ENCODE peak calls at places on chromosome 4, in five cellular contexts. F is colonic mucosa; D is CD8-positive, alpha-beta T cell; J is Peyer's patch; T is stomach. C is an unnamed sample.

GRCh38 chr4:119191505-119191904 is 21.0 kb upstream of the USP53 start:
- DNase-seq in T (no peak), D (no peak), F (no peak), J (no peak), C (no peak)

GRCh38 chr4:54066088-54066415 is 1.6 kb upstream of the CHIC2 start:
- DNase-seq in T (no peak), F (no peak), D (no peak), J (no peak), C (no peak)

GRCh38 chr4:85769009-85769408 is 294.1 kb downstream of the ARHGAP24 start:
- DNase-seq in J (no peak), F (no peak), D (no peak), T (no peak), C (no peak)

GRCh38 chr4:174460684-174461083 is 61.6 kb downstream of the HPGD start:
- DNase-seq in J (no peak), F (no peak), D (no peak), T (no peak), C (no peak)

GRCh38 chr4:133102612-133103409 is 46.3 kb upstream of the PCDH10 start:
- DNase-seq in T (no peak), F (no peak), J (no peak), D (no peak), C (no peak)

GRCh38 chr4:165994706-165995105 is 121.7 kb downstream of the TLL1 start:
- DNase-seq in T (no peak), J (no peak), F (no peak), D (no peak), C (no peak)

GRCh38 chr4:10730019-10730418 is 45.5 kb upstream of the CLNK start:
- DNase-seq in J (no peak), D (no peak), F (no peak), T (no peak), C (no peak)

GRCh38 chr4:82785248-82786003 is 13.2 kb downstream of the SCD5 start:
- DNase-seq in T (no peak), D (no peak), J (no peak), F (no peak), C (peak)

GRCh38 chr4:128455076-128455345 is 167.4 kb upstream of the PGRMC2 start:
- DNase-seq in T (no peak), J (no peak), F (no peak), D (no peak), C (no peak)

GRCh38 chr4:17545374-17546140 is 30.6 kb downstream of the CLRN2 start:
- DNase-seq in J (no peak), D (no peak), F (no peak), T (no peak), C (no peak)

GRCh38 chr4:137558951-137559350 is 26.7 kb upstream of the PCDH18 start:
- DNase-seq in F (no peak), D (no peak), T (no peak), J (no peak), C (peak)

GRCh38 chr4:168667936-168668335 is 171.1 kb downstream of the PALLD start:
- DNase-seq in D (no peak), T (no peak), J (no peak), F (no peak), C (no peak)

GRCh38 chr4:33649015-33649414 is 2595.3 kb downstream of the ARAP2 start:
- DNase-seq in D (no peak), J (no peak), T (no peak), F (no peak), C (peak)

GRCh38 chr4:163063891-163064290 is 102.8 kb downstream of the NAF1 start:
- DNase-seq in T (no peak), F (no peak), J (no peak), D (no peak), C (no peak)

GRCh38 chr4:135239964-135240363 is 1038.4 kb upstream of the PABPC4L start:
- DNase-seq in F (no peak), T (no peak), J (no peak), D (no peak), C (no peak)

GRCh38 chr4:3871181-3871852 is 105.1 kb downstream of the ADRA2C start:
- DNase-seq in D (peak), F (no peak), T (no peak), J (peak), C (no peak)

GRCh38 chr4:173448103-173448502 is 49.2 kb upstream of the SCRG1 start:
- DNase-seq in F (no peak), J (no peak), D (no peak), T (no peak), C (peak)

GRCh38 chr4:142088906-142089305 is 452.5 kb downstream of the IL15 start:
- DNase-seq in T (no peak), J (no peak), D (no peak), F (no peak), C (peak)

GRCh38 chr4:47686294-47686872 is 151.5 kb downstream of the CORIN start:
- DNase-seq in T (peak), J (peak), F (peak), D (peak), C (no peak)

GRCh38 chr4:83613994-83614393 is 78.1 kb downstream of the GPAT3 start:
- DNase-seq in T (no peak), J (no peak), D (no peak), F (no peak), C (no peak)

GRCh38 chr4:114320126-114320525 is 278.5 kb upstream of the UGT8 start:
- DNase-seq in D (no peak), J (no peak), F (no peak), T (no peak), C (no peak)

GRCh38 chr4:172819353-172819752 is 349.3 kb upstream of the GALNT7 start:
- DNase-seq in T (no peak), F (no peak), J (no peak), D (no peak), C (no peak)

GRCh38 chr4:185966997-185967775 is 101.8 kb upstream of the TLR3 start:
- DNase-seq in T (no peak), D (no peak), F (no peak), J (no peak), C (no peak)

GRCh38 chr4:115090483-115091075 is 22.8 kb downstream of the NDST4 start:
- DNase-seq in F (no peak), D (no peak), J (no peak), T (no peak), C (no peak)

GRCh38 chr4:76738081-76738931 is 159.6 kb downstream of the SOWAHB start:
- DNase-seq in F (no peak), J (no peak), D (no peak), T (no peak), C (peak)

GRCh38 chr4:74934016-74934821 is 1.3 kb downstream of the PARM1 start:
- DNase-seq in J (peak), T (peak), F (peak), D (no peak), C (no peak)

GRCh38 chr4:95637047-95637600 is 88.4 kb upstream of the UNC5C start:
- DNase-seq in D (no peak), J (no peak), T (no peak), F (no peak), C (no peak)

GRCh38 chr4:81919238-81919637 is 447.5 kb upstream of the RASGEF1B start:
- DNase-seq in T (no peak), F (no peak), D (no peak), J (no peak), C (no peak)

GRCh38 chr4:73832651-73833237 is 3.7 kb upstream of the CXCL6 start:
- DNase-seq in J (no peak), T (no peak), D (no peak), F (no peak), C (no peak)

GRCh38 chr4:73839071-73839470 is 2.6 kb downstream of the CXCL6 start:
- DNase-seq in T (no peak), J (no peak), F (no peak), D (no peak), C (no peak)

GRCh38 chr4:73841243-73841925 is 4.9 kb downstream of the CXCL6 start:
- DNase-seq in F (no peak), D (no peak), J (no peak), T (no peak), C (no peak)

GRCh38 chr4:73839715-73840114 is 3.2 kb downstream of the CXCL6 start:
- DNase-seq in F (no peak), J (no peak), T (no peak), D (no peak), C (no peak)

GRCh38 chr4:73836373-73837269 is at the start of gene CXCL6:
- DNase-seq in T (peak), J (no peak), F (peak), D (no peak), C (no peak)
- H3K4me3 ChIP-seq in T (peak), J (peak), F (peak), D (no peak), C (peak)

DNA sequence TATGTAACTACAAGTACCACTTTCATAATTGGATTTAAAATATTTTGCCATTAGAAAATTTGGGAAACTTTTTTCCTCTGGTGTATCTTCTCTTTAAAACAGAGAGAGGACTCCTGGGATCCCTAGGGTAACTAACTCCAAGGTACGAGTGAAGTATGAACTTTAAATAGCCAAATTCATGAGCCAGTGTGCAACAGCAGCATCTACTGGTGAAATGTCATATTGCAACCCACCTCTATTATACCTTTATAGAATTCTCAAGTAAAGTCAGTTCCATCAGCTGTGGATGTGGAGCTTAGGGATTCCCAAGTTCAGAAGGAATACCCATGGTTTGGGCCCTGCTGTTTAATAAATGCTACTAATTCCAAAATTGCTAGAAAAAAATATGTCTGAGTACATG is 282.7 kb upstream of the TAPT1 start:
- DNase-seq in T (no peak), J (no peak), D (no peak), F (no peak), C (no peak)
- TF ChIP-seq CTCF in T (no peak), J (no peak), D (no peak), F (no peak), C (peak)

DNA sequence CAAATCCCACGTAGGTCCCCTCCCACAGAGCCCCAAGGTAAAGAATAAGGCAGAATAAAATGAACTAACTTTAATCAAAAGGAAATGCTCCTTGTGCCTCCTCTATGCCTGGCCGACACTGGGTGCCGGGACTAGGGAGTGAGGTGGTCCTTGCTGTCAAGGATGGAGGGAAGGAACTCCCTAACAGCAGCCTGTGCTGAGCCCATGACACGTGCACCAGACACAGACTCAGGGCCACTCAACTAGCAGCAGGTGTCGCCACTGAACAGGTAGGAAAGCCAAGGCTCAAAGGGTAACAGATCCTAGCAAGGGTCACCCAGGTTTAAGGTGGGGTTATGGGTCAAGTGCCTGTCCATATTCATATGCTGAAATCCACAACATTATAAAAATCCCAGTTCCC is 29.2 kb downstream of the MSX1 start:
- DNase-seq in J (no peak), D (no peak), T (no peak), F (no peak), C (no peak)
- H3K4me3 ChIP-seq in J (no peak), D (no peak), T (no peak), F (no peak), C (no peak)

GRCh38 chr4:26857278-26858034 is 3.2 kb upstream of the STIM2 start:
- DNase-seq in J (peak), F (peak), D (peak), T (peak), C (peak)
- TF ChIP-seq CTCF in J (no peak), F (no peak), D (no peak), T (no peak), C (no peak)

GRCh38 chr4:785332-786073 is 40.4 kb downstream of the CPLX1 start:
- DNase-seq in F (peak), J (peak), T (no peak), D (no peak), C (no peak)

GRCh38 chr4:786074-786741 is 39.7 kb downstream of the CPLX1 start:
- DNase-seq in F (peak), T (no peak), D (no peak), J (no peak), C (no peak)

GRCh38 chr4:788006-788635 is 37.8 kb downstream of the CPLX1 start:
- DNase-seq in F (no peak), D (no peak), T (no peak), J (no peak), C (no peak)

GRCh38 chr4:787561-787981 is 38.4 kb downstream of the CPLX1 start:
- DNase-seq in J (no peak), T (no peak), D (no peak), F (no peak), C (no peak)

DNA sequence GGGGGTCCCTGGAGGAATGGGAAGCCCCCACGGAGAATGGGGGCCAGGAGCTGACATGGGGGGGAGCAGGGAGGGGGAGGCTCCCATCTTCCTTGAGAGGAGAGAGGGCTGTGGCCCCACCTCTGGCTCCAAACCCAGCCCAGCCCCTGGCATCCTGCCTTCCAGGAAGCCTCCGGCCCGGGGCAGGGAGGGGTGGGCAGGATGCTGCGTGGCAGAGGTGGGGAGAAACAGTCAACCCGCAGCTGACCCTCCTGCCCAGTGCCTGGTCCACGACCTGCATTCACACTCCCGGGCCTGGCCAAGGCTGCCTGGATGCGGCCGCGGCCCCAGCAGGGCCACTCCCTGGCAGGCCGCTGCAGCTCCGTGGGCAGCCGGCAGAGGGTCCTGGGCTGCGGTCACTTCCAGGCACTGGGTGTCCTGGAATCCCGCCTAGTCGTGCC is 39.0 kb downstream of the CPLX1 start:
- DNase-seq in T (no peak), F (peak), J (no peak), D (no peak), C (no peak)
- H3K4me3 ChIP-seq in T (peak), F (no peak), J (peak), D (no peak), C (no peak)

GRCh38 chr4:6731780-6732179 is 15.8 kb downstream of the BLOC1S4 start:
- DNase-seq in F (no peak), D (no peak), T (no peak), J (peak), C (no peak)
- TF ChIP-seq CTCF in F (no peak), D (no peak), T (no peak), J (no peak), C (no peak)

GRCh38 chr4:159178147-159178541 is 75.3 kb downstream of the RAPGEF2 start:
- DNase-seq in T (no peak), J (no peak), D (no peak), F (no peak), C (no peak)

GRCh38 chr4:159175989-159176375 is 73.1 kb downstream of the RAPGEF2 start:
- DNase-seq in T (no peak), F (no peak), J (no peak), D (no peak), C (no peak)

GRCh38 chr4:159177265-159178146 is 74.6 kb downstream of the RAPGEF2 start:
- DNase-seq in D (no peak), T (no peak), F (no peak), J (no peak), C (no peak)

GRCh38 chr4:159174645-159175147 is 71.8 kb downstream of the RAPGEF2 start:
- DNase-seq in J (no peak), T (no peak), F (no peak), D (no peak), C (no peak)

DNA sequence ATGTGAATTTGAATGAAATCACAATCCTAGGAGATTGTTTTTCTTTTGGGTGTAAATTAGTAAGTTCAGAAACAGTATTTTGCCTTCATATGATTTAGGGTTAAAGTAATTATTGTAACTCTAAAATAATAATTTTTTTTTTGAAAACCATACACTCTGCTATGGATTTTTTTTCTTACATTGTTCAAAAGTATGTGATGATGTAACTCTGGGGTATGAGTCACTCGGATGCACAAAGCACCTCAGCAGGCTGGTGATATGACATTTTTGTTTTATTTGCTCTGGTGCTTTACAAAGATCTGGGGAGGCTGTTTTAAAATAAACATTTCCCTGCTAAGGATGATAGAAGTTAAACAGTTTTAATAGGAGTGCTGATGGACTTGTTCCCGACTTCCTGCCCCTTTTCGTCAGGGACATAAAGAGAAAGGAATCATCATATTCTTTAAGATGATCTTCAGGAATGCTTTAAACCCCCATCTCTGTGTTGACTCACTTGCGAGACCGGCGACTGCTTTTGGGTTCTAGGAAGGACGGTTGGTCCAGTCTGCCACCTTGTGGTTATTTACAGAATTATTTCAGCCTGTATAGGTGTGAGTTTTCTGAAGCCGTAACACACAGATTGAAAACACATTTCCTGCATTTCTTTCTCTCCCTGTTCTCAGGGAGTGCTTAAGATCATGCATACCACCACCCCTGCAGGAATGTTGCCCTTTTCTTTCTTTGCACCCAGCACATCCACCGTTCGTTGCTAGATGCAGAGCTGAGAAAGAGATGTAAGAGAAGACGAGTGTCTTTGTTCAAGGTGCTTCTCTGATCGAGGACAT is 72.5 kb downstream of the RAPGEF2 start:
- DNase-seq in F (peak), T (peak), J (peak), D (peak), C (peak)
- H3K4me3 ChIP-seq in F (no peak), T (no peak), J (no peak), D (no peak), C (peak)

DNA sequence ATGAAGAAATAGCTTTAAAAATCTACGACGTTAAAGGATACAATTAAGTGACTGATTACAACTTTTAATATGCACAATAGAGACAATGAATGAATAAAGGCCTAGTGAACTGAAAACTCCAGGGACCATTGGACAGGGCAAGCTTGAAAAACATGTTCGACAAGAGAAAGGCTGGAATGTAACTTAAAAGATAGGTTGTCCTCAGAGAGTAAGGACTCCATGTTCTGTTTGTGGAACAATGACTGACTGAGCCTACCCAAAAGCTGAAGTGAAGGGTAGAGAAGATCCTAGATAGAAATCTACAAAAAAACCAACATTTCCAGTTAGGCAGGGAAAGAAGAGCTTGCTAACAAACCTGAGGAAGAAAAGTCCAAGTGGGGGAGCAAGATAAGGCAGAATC is 173.4 kb downstream of the NR3C2 start:
- DNase-seq in J (no peak), T (no peak), D (no peak), F (no peak), C (no peak)
- TF ChIP-seq CTCF in J (no peak), T (no peak), D (no peak), F (no peak), C (no peak)

DNA sequence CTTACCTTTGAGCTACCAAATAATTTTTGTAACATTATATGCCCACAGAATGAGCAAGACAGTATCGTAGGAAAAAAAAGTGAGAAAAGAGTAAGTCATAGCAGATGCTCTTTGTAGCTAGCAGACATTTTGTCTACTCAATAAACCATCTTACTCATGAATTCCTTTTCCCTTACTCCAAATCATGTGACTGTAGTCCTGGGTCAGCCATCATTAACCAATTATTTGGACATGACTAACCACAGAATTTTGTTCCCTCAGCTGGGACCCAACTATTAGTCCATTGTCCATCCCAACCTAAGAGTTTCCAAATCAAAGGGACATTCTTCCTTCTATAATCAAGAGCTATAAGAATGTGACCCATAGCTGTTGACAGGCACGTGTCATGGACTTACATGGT is 11.4 kb downstream of the UBE2D3 start:
- DNase-seq in D (no peak), T (no peak), J (no peak), F (no peak), C (peak)
- H3K4me3 ChIP-seq in D (no peak), T (no peak), J (no peak), F (no peak), C (no peak)

GRCh38 chr4:105634402-105634801 is 74.1 kb downstream of the INTS12 start:
- DNase-seq in D (no peak), J (no peak), T (no peak), F (no peak), C (no peak)

GRCh38 chr4:105632599-105632998 is 75.9 kb downstream of the INTS12 start:
- DNase-seq in D (no peak), T (no peak), J (no peak), F (no peak), C (no peak)

GRCh38 chr4:105630670-105631655 is 77.5 kb downstream of the INTS12 start:
- DNase-seq in D (no peak), T (no peak), F (no peak), J (no peak), C (no peak)

GRCh38 chr4:105633241-105633640 is 75.2 kb downstream of the INTS12 start:
- DNase-seq in T (peak), J (no peak), F (no peak), D (no peak), C (no peak)

GRCh38 chr4:105631818-105632400 is 76.6 kb downstream of the INTS12 start:
- DNase-seq in D (no peak), T (no peak), F (no peak), J (no peak), C (no peak)
- TF ChIP-seq CTCF in D (no peak), T (no peak), F (no peak), J (no peak), C (peak)

C was measured in AG09309.